ENCODE peak calls at places on chromosome 1, in five cellular contexts. One of them, this sample, is unnamed.

GRCh38 chr1:13819637-13820036 is 119.6 kb downstream of the PRDM2 start:
- DNase-seq in DND-41: no peak
- DNase-seq in WERI-Rb-1: no peak
- DNase-seq in testis: peak; percentile 9
- DNase-seq in dorsolateral prefrontal cortex: no peak
- DNase-seq in this sample: no peak

GRCh38 chr1:181791721-181792120 is 269.8 kb downstream of the ZNF648 start:
- DNase-seq in DND-41: no peak
- DNase-seq in WERI-Rb-1: no peak
- DNase-seq in testis: no peak
- DNase-seq in dorsolateral prefrontal cortex: no peak
- DNase-seq in this sample: no peak

GRCh38 chr1:29280780-29281131 is 44.4 kb downstream of the PTPRU start:
- DNase-seq in DND-41: no peak
- DNase-seq in WERI-Rb-1: no peak
- DNase-seq in testis: no peak
- DNase-seq in dorsolateral prefrontal cortex: no peak
- DNase-seq in this sample: no peak

GRCh38 chr1:160169553-160170399 is 18.4 kb downstream of the ATP1A4 start:
- DNase-seq in DND-41: peak; percentile 18
- DNase-seq in WERI-Rb-1: no peak
- DNase-seq in testis: no peak
- DNase-seq in dorsolateral prefrontal cortex: no peak
- DNase-seq in this sample: no peak

GRCh38 chr1:206935491-206936067 is 10.7 kb downstream of the PIGR start:
- DNase-seq in DND-41: peak; percentile 57
- DNase-seq in WERI-Rb-1: peak; percentile 83
- DNase-seq in testis: peak; percentile 20
- DNase-seq in dorsolateral prefrontal cortex: no peak
- DNase-seq in this sample: peak; percentile 56

GRCh38 chr1:20483098-20483832 is 2.7 kb downstream of the CAMK2N1 start:
- DNase-seq in DND-41: no peak
- DNase-seq in WERI-Rb-1: no peak
- DNase-seq in testis: no peak
- DNase-seq in dorsolateral prefrontal cortex: no peak
- DNase-seq in this sample: no peak

GRCh38 chr1:47709302-47710074 is 271.6 kb downstream of the FOXD2 start:
- DNase-seq in DND-41: no peak
- DNase-seq in WERI-Rb-1: peak; percentile 44
- DNase-seq in testis: no peak
- DNase-seq in dorsolateral prefrontal cortex: no peak
- DNase-seq in this sample: no peak

GRCh38 chr1:156530006-156530405 is 29.4 kb upstream of the MEF2D start:
- DNase-seq in DND-41: no peak
- DNase-seq in WERI-Rb-1: no peak
- DNase-seq in testis: no peak
- DNase-seq in dorsolateral prefrontal cortex: no peak
- DNase-seq in this sample: no peak

GRCh38 chr1:19080715-19081114 is 124.2 kb upstream of the IFFO2 start:
- DNase-seq in DND-41: no peak
- DNase-seq in WERI-Rb-1: no peak
- DNase-seq in testis: no peak
- DNase-seq in dorsolateral prefrontal cortex: no peak
- DNase-seq in this sample: no peak

GRCh38 chr1:18536943-18537342 is 56.2 kb downstream of the KLHDC7A start:
- DNase-seq in DND-41: no peak
- DNase-seq in WERI-Rb-1: no peak
- DNase-seq in testis: no peak
- DNase-seq in dorsolateral prefrontal cortex: no peak
- DNase-seq in this sample: no peak

GRCh38 chr1:74504125-74505065 is 8.0 kb downstream of the LRRC53 start:
- DNase-seq in DND-41: peak; percentile 61
- DNase-seq in WERI-Rb-1: peak; percentile 85
- DNase-seq in testis: peak; percentile 78
- DNase-seq in dorsolateral prefrontal cortex: no peak
- DNase-seq in this sample: peak; percentile 37

GRCh38 chr1:27862671-27863551 is 9.4 kb upstream of the THEMIS2 start:
- DNase-seq in DND-41: no peak
- DNase-seq in WERI-Rb-1: no peak
- DNase-seq in testis: peak; percentile 61
- DNase-seq in dorsolateral prefrontal cortex: no peak
- DNase-seq in this sample: peak; percentile 97

GRCh38 chr1:150577557-150578277 is 1.7 kb downstream of the MCL1 start:
- DNase-seq in DND-41: no peak
- DNase-seq in WERI-Rb-1: no peak
- DNase-seq in testis: no peak
- DNase-seq in dorsolateral prefrontal cortex: no peak
- DNase-seq in this sample: peak; percentile 72

GRCh38 chr1:65527672-65528071 is 107.2 kb downstream of the LEPR start:
- DNase-seq in DND-41: no peak
- DNase-seq in WERI-Rb-1: no peak
- DNase-seq in testis: peak; percentile 27
- DNase-seq in dorsolateral prefrontal cortex: no peak
- DNase-seq in this sample: peak; percentile 71

GRCh38 chr1:15950763-15951295 is 25.1 kb downstream of the ZBTB17 start:
- DNase-seq in DND-41: no peak
- DNase-seq in WERI-Rb-1: no peak
- DNase-seq in testis: no peak
- DNase-seq in dorsolateral prefrontal cortex: no peak
- DNase-seq in this sample: peak; percentile 83

GRCh38 chr1:205766038-205766437 is 9.2 kb downstream of the RAB29 start:
- DNase-seq in DND-41: no peak
- DNase-seq in WERI-Rb-1: no peak
- DNase-seq in testis: no peak
- DNase-seq in dorsolateral prefrontal cortex: no peak
- DNase-seq in this sample: no peak

GRCh38 chr1:234699795-234700665 is 90.1 kb upstream of the IRF2BP2 start:
- DNase-seq in DND-41: no peak
- DNase-seq in WERI-Rb-1: peak; percentile 97
- DNase-seq in testis: peak; percentile 11
- DNase-seq in dorsolateral prefrontal cortex: no peak
- DNase-seq in this sample: peak; percentile 85

GRCh38 chr1:72271555-72272096 is 10.7 kb downstream of the NEGR1 start:
- DNase-seq in DND-41: no peak
- DNase-seq in WERI-Rb-1: no peak
- DNase-seq in testis: no peak
- DNase-seq in dorsolateral prefrontal cortex: no peak
- DNase-seq in this sample: no peak

GRCh38 chr1:165467706-165468105 is 22.8 kb upstream of the RXRG start:
- DNase-seq in DND-41: no peak
- DNase-seq in WERI-Rb-1: peak; percentile 64
- DNase-seq in testis: no peak
- DNase-seq in dorsolateral prefrontal cortex: no peak
- DNase-seq in this sample: no peak

GRCh38 chr1:171715813-171716251 is 26.0 kb downstream of the VAMP4 start:
- DNase-seq in DND-41: no peak
- DNase-seq in WERI-Rb-1: no peak
- DNase-seq in testis: no peak
- DNase-seq in dorsolateral prefrontal cortex: no peak
- DNase-seq in this sample: peak; percentile 43

GRCh38 chr1:27342391-27342777 is 562 bp downstream of the SYTL1 start:
- DNase-seq in DND-41: no peak
- DNase-seq in WERI-Rb-1: no peak
- DNase-seq in testis: no peak
- DNase-seq in dorsolateral prefrontal cortex: no peak
- DNase-seq in this sample: no peak

GRCh38 chr1:22643381-22643780 is at the start of gene C1QC:
- DNase-seq in DND-41: no peak
- DNase-seq in WERI-Rb-1: no peak
- DNase-seq in testis: peak; percentile 29
- DNase-seq in dorsolateral prefrontal cortex: no peak
- DNase-seq in this sample: no peak

GRCh38 chr1:116313776-116314175 is 59.3 kb upstream of the ATP1A1 start:
- DNase-seq in DND-41: no peak
- DNase-seq in WERI-Rb-1: no peak
- DNase-seq in testis: no peak
- DNase-seq in dorsolateral prefrontal cortex: no peak
- DNase-seq in this sample: no peak

GRCh38 chr1:157932082-157932481 is 61.4 kb upstream of the KIRREL1 start:
- DNase-seq in DND-41: no peak
- DNase-seq in WERI-Rb-1: no peak
- DNase-seq in testis: no peak
- DNase-seq in dorsolateral prefrontal cortex: no peak
- DNase-seq in this sample: peak; percentile 59

GRCh38 chr1:1068077-1068373 is 6.1 kb downstream of the RNF223 start:
- DNase-seq in DND-41: no peak
- DNase-seq in WERI-Rb-1: no peak
- DNase-seq in testis: no peak
- DNase-seq in dorsolateral prefrontal cortex: no peak
- DNase-seq in this sample: no peak

GRCh38 chr1:1069061-1069710 is 4.9 kb downstream of the RNF223 start:
- DNase-seq in DND-41: no peak
- DNase-seq in WERI-Rb-1: peak; percentile 84
- DNase-seq in testis: peak; percentile 83
- DNase-seq in dorsolateral prefrontal cortex: peak; percentile 64
- DNase-seq in this sample: peak; percentile 52

GRCh38 chr1:1071486-1072298 is 2.4 kb downstream of the RNF223 start:
- DNase-seq in DND-41: no peak
- DNase-seq in WERI-Rb-1: no peak
- DNase-seq in testis: no peak
- DNase-seq in dorsolateral prefrontal cortex: no peak
- DNase-seq in this sample: no peak

GRCh38 chr1:1068374-1069060 is 5.6 kb downstream of the RNF223 start:
- DNase-seq in DND-41: no peak
- DNase-seq in WERI-Rb-1: no peak
- DNase-seq in testis: no peak
- DNase-seq in dorsolateral prefrontal cortex: no peak
- DNase-seq in this sample: no peak

DNA sequence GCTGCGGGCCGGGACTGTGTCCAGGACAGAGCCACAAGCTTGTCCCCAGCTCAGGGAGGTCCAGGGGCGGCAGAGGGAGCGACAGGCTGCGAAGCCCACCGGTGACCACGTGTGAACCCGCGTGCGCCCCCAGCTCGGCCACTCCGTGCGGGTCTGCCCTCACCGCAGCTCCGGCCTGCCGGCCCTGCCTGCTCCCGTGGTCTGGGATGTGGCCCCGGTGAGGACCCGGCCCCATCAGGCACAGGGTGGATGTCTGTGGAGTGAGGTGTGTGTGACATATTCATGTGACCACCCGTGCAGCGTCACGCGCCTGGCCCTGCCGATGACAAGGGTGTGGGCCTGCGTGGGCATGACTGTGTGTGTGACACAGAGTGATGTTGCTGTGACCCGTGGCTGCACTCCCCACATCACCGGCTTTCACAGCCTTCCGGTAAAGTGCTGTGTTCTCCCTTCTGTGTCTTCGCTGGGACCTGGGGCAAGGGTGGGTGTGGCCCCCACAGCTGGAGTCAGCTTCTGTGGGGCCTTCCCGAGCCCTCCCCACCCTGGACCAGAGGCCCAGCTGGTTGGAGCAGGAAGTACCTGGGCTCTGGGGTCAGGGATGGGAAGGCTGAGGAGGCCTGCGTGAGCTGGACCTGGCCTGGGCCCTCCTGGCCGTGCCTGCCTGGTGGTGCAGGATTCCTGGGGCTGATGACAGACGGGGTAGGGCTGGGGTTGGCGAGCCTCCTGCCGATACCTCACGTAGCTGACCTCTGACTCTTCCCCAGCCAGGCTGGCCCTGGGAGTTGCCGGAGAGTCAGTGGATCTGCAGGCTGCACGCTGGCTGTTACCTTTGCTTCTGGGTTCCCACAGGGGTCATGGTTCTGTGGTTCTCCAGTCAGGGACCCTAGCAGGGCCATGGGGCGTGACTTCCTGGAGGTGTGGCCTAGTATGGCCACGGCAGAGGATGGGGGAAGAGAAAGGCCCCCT is 4.1 kb downstream of the RNF223 start:
- DNase-seq in DND-41: no peak
- DNase-seq in WERI-Rb-1: no peak
- DNase-seq in testis: no peak
- DNase-seq in dorsolateral prefrontal cortex: no peak
- DNase-seq in this sample: peak; percentile 8
- H3K4me3 ChIP-seq in DND-41: no peak overlapping the region
- H3K4me3 ChIP-seq in WERI-Rb-1: peak overlapping the region; percentile 58
- H3K4me3 ChIP-seq in testis: peak overlapping the region; percentile 66
- H3K4me3 ChIP-seq in dorsolateral prefrontal cortex: no peak overlapping the region
- H3K4me3 ChIP-seq in this sample: no peak overlapping the region

GRCh38 chr1:178886551-178886950 is 15.7 kb upstream of the ANGPTL1 start:
- DNase-seq in DND-41: no peak
- DNase-seq in WERI-Rb-1: no peak
- DNase-seq in testis: no peak
- DNase-seq in dorsolateral prefrontal cortex: no peak
- DNase-seq in this sample: no peak

GRCh38 chr1:178881950-178882349 is 11.1 kb upstream of the ANGPTL1 start:
- DNase-seq in DND-41: no peak
- DNase-seq in WERI-Rb-1: no peak
- DNase-seq in testis: no peak
- DNase-seq in dorsolateral prefrontal cortex: no peak
- DNase-seq in this sample: no peak

DNA sequence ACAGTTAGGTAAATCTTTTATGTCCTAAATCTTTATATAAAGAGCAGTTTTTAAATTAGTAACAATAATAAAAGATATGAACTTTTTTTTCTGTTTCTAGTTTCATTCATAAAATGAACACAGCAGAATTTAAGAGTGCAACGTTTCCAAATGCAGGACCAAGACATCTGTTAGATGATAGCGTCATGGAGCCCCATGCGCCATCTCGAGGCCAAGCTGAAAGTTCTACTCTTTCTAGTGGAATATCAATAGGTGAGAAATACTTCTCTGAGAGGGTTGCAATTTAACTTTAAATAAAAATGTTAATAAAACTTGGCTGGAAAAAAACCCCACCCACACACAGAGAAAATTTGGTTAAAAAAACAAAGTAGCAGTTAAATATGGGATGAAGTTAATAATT is 15.0 kb upstream of the ANGPTL1 start:
- DNase-seq in DND-41: no peak
- DNase-seq in WERI-Rb-1: no peak
- DNase-seq in testis: no peak
- DNase-seq in dorsolateral prefrontal cortex: no peak
- DNase-seq in this sample: no peak
- TF ChIP-seq CTCF in DND-41: no peak
- TF ChIP-seq CTCF in WERI-Rb-1: no peak
- TF ChIP-seq CTCF in testis: no peak
- TF ChIP-seq CTCF in dorsolateral prefrontal cortex: no peak
- TF ChIP-seq CTCF in this sample: no peak

GRCh38 chr1:212293579-212293978 is 8.4 kb downstream of the PPP2R5A start:
- DNase-seq in DND-41: no peak
- DNase-seq in WERI-Rb-1: no peak
- DNase-seq in testis: no peak
- DNase-seq in dorsolateral prefrontal cortex: no peak
- DNase-seq in this sample: peak; percentile 29
- H3K4me3 ChIP-seq in DND-41: no peak overlapping the region
- H3K4me3 ChIP-seq in WERI-Rb-1: no peak overlapping the region
- H3K4me3 ChIP-seq in testis: no peak overlapping the region
- H3K4me3 ChIP-seq in dorsolateral prefrontal cortex: no peak overlapping the region
- H3K4me3 ChIP-seq in this sample: no peak overlapping the region

GRCh38 chr1:90580176-90580575 is 136.9 kb downstream of the BARHL2 start:
- DNase-seq in DND-41: peak; percentile 60
- DNase-seq in WERI-Rb-1: no peak
- DNase-seq in testis: no peak
- DNase-seq in dorsolateral prefrontal cortex: no peak
- DNase-seq in this sample: no peak

GRCh38 chr1:90574692-90575370 is 142.3 kb downstream of the BARHL2 start:
- DNase-seq in DND-41: no peak
- DNase-seq in WERI-Rb-1: no peak
- DNase-seq in testis: no peak
- DNase-seq in dorsolateral prefrontal cortex: no peak
- DNase-seq in this sample: no peak

GRCh38 chr1:90573736-90574135 is 143.4 kb downstream of the BARHL2 start:
- DNase-seq in DND-41: no peak
- DNase-seq in WERI-Rb-1: no peak
- DNase-seq in testis: no peak
- DNase-seq in dorsolateral prefrontal cortex: no peak
- DNase-seq in this sample: no peak

GRCh38 chr1:90579212-90579802 is 137.8 kb downstream of the BARHL2 start:
- DNase-seq in DND-41: peak; percentile 33
- DNase-seq in WERI-Rb-1: no peak
- DNase-seq in testis: no peak
- DNase-seq in dorsolateral prefrontal cortex: no peak
- DNase-seq in this sample: peak; percentile 31
- TF ChIP-seq CTCF in DND-41: peak; percentile 82
- TF ChIP-seq CTCF in WERI-Rb-1: peak; percentile 22
- TF ChIP-seq CTCF in testis: peak; percentile 58
- TF ChIP-seq CTCF in dorsolateral prefrontal cortex: peak; percentile 72
- TF ChIP-seq CTCF in this sample: peak; percentile 57

This sample was measured in fibroblast of villous mesenchyme.